ENCODE peak calls at places on chromosomes 12 and 14, in eight cellular contexts. One of them, this sample, is unnamed.

GRCh38 chr14:105173901-105174894 is 5.6 kb upstream of the JAG2 start:
- DNase-seq in breast epithelium: no peak
- DNase-seq in IMR-90: no peak
- DNase-seq in fibroblast of mammary gland: no peak
- DNase-seq in kidney: no peak
- DNase-seq in cardiac fibroblast: no peak
- DNase-seq in AG04450: no peak
- DNase-seq in AG04449: no peak
- DNase-seq in this sample: no peak

GRCh38 chr14:38808734-38809455 is 294.1 kb downstream of the SEC23A start:
- DNase-seq in cardiac fibroblast: no peak
- DNase-seq in IMR-90: no peak
- DNase-seq in kidney: peak
- DNase-seq in fibroblast of mammary gland: no peak
- DNase-seq in breast epithelium: no peak
- DNase-seq in AG04450: no peak
- DNase-seq in AG04449: no peak
- DNase-seq in this sample: no peak

GRCh38 chr14:58808828-58809227 is 171.1 kb downstream of the DACT1 start:
- DNase-seq in breast epithelium: no peak
- DNase-seq in IMR-90: peak
- DNase-seq in AG04449: no peak
- DNase-seq in kidney: no peak
- DNase-seq in AG04450: no peak
- DNase-seq in cardiac fibroblast: peak
- DNase-seq in fibroblast of mammary gland: peak
- DNase-seq in this sample: no peak

GRCh38 chr12:130372936-130373335 is 35.2 kb downstream of the PIWIL1 start:
- DNase-seq in AG04450: no peak
- DNase-seq in fibroblast of mammary gland: no peak
- DNase-seq in kidney: no peak
- DNase-seq in cardiac fibroblast: no peak
- DNase-seq in IMR-90: no peak
- DNase-seq in breast epithelium: no peak
- DNase-seq in AG04449: no peak
- DNase-seq in this sample: no peak

GRCh38 chr14:30209136-30209535 is 281.5 kb upstream of the PRKD1 start:
- DNase-seq in AG04449: no peak
- DNase-seq in AG04450: no peak
- DNase-seq in kidney: no peak
- DNase-seq in IMR-90: no peak
- DNase-seq in fibroblast of mammary gland: no peak
- DNase-seq in cardiac fibroblast: no peak
- DNase-seq in breast epithelium: no peak
- DNase-seq in this sample: no peak

GRCh38 chr14:102424520-102424919 is 61.8 kb downstream of the TECPR2 start:
- DNase-seq in kidney: no peak
- DNase-seq in breast epithelium: no peak
- DNase-seq in IMR-90: no peak
- DNase-seq in AG04449: no peak
- DNase-seq in cardiac fibroblast: no peak
- DNase-seq in fibroblast of mammary gland: no peak
- DNase-seq in AG04450: no peak
- DNase-seq in this sample: no peak

GRCh38 chr12:12016284-12017100 is 54.2 kb upstream of the BCL2L14 start:
- DNase-seq in IMR-90: no peak
- DNase-seq in AG04450: no peak
- DNase-seq in AG04449: no peak
- DNase-seq in kidney: no peak
- DNase-seq in fibroblast of mammary gland: no peak
- DNase-seq in breast epithelium: no peak
- DNase-seq in cardiac fibroblast: peak
- DNase-seq in this sample: no peak

GRCh38 chr12:130879781-130880389 is 8.0 kb downstream of the RAN start:
- DNase-seq in AG04450: no peak
- DNase-seq in cardiac fibroblast: no peak
- DNase-seq in breast epithelium: no peak
- DNase-seq in IMR-90: no peak
- DNase-seq in AG04449: no peak
- DNase-seq in fibroblast of mammary gland: no peak
- DNase-seq in kidney: no peak
- DNase-seq in this sample: no peak

GRCh38 chr14:30551460-30551859 is 7.5 kb upstream of the G2E3 start:
- DNase-seq in IMR-90: peak
- DNase-seq in kidney: no peak
- DNase-seq in AG04449: no peak
- DNase-seq in AG04450: no peak
- DNase-seq in breast epithelium: no peak
- DNase-seq in cardiac fibroblast: no peak
- DNase-seq in fibroblast of mammary gland: no peak
- DNase-seq in this sample: no peak

GRCh38 chr14:75445958-75446357 is 18.1 kb downstream of the JDP2 start:
- DNase-seq in cardiac fibroblast: no peak
- DNase-seq in AG04449: no peak
- DNase-seq in kidney: no peak
- DNase-seq in breast epithelium: no peak
- DNase-seq in AG04450: no peak
- DNase-seq in fibroblast of mammary gland: peak
- DNase-seq in IMR-90: no peak
- DNase-seq in this sample: no peak

GRCh38 chr14:64764641-64765520 is 60.7 kb downstream of the PLEKHG3 start:
- DNase-seq in IMR-90: peak
- DNase-seq in fibroblast of mammary gland: peak
- DNase-seq in kidney: peak
- DNase-seq in AG04449: no peak
- DNase-seq in cardiac fibroblast: peak
- DNase-seq in breast epithelium: no peak
- DNase-seq in AG04450: peak
- DNase-seq in this sample: peak

GRCh38 chr14:96938946-96939345 is 141.8 kb downstream of the VRK1 start:
- DNase-seq in AG04450: no peak
- DNase-seq in IMR-90: no peak
- DNase-seq in kidney: no peak
- DNase-seq in breast epithelium: no peak
- DNase-seq in fibroblast of mammary gland: no peak
- DNase-seq in AG04449: no peak
- DNase-seq in cardiac fibroblast: no peak
- DNase-seq in this sample: no peak
- TF ChIP-seq CTCF in AG04450: no peak
- TF ChIP-seq CTCF in IMR-90: no peak
- TF ChIP-seq CTCF in kidney: no peak
- TF ChIP-seq CTCF in breast epithelium: no peak
- TF ChIP-seq CTCF in fibroblast of mammary gland: peak
- TF ChIP-seq CTCF in AG04449: no peak
- TF ChIP-seq CTCF in cardiac fibroblast: peak
- TF ChIP-seq CTCF in this sample: peak

DNA sequence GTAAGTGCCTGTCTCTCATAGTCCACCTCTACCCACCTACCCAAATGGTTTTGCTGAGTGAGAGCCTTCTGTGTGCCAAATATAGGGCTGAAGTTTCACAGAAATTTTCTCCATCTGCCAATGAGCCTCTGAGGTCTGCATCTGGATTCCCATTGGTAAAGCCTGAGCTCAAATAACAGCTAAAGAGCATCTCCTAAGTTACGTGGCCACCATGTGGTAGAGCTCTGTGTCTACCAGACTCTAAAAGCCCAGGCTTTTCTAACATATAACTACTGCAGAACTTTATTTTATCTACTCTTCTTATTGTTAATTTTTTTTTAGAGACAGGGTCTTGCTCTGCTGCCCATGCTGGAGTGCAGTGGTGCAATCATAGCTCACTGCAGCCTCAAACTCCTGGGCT is 16.0 kb downstream of the AMDHD1 start:
- DNase-seq in AG04449: no peak
- DNase-seq in fibroblast of mammary gland: peak
- DNase-seq in kidney: no peak
- DNase-seq in breast epithelium: no peak
- DNase-seq in IMR-90: peak
- DNase-seq in cardiac fibroblast: peak
- DNase-seq in AG04450: no peak
- DNase-seq in this sample: no peak
- TF ChIP-seq CTCF in AG04449: no peak
- TF ChIP-seq CTCF in fibroblast of mammary gland: no peak
- TF ChIP-seq CTCF in kidney: no peak
- TF ChIP-seq CTCF in breast epithelium: no peak
- TF ChIP-seq CTCF in IMR-90: no peak
- TF ChIP-seq CTCF in cardiac fibroblast: peak
- TF ChIP-seq CTCF in AG04450: peak
- TF ChIP-seq CTCF in this sample: peak

DNA sequence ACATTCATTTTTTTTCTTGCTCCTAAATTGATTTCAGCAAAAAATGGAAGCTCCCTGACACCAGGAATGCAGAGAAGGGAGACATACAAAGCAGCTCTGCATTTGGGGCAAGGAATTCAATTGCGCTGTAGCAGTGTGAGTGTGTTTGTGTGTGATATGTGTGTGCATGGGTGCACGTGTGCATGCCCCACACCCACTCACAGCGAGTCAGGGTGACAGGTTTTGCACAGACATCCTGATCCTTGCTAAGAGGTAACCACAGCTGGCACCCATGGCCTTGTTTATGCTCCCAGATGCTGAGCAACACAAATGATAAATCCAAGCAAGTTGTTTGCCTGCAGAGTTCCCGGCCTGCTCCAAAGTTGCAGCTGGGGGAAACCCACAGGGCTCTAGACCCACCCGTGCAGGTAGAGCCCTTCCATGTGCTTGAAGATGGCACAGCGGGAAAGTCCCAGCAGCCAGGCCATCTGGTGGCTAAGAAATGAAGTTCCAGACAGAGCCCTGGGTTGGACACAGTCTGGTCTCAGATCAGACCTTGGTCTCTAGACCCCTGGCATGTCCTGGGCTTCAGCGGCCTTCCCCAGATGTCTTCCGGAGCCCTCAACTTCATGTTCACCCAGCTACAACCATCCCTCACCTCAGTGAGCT is 25.8 kb upstream of the BDKRB2 start:
- DNase-seq in fibroblast of mammary gland: peak
- DNase-seq in AG04449: no peak
- DNase-seq in AG04450: no peak
- DNase-seq in cardiac fibroblast: no peak
- DNase-seq in kidney: peak
- DNase-seq in breast epithelium: no peak
- DNase-seq in IMR-90: peak
- DNase-seq in this sample: no peak
- TF ChIP-seq CTCF in fibroblast of mammary gland: no peak
- TF ChIP-seq CTCF in AG04449: no peak
- TF ChIP-seq CTCF in AG04450: peak
- TF ChIP-seq CTCF in cardiac fibroblast: no peak
- TF ChIP-seq CTCF in kidney: no peak
- TF ChIP-seq CTCF in breast epithelium: no peak
- TF ChIP-seq CTCF in IMR-90: no peak
- TF ChIP-seq CTCF in this sample: peak

DNA sequence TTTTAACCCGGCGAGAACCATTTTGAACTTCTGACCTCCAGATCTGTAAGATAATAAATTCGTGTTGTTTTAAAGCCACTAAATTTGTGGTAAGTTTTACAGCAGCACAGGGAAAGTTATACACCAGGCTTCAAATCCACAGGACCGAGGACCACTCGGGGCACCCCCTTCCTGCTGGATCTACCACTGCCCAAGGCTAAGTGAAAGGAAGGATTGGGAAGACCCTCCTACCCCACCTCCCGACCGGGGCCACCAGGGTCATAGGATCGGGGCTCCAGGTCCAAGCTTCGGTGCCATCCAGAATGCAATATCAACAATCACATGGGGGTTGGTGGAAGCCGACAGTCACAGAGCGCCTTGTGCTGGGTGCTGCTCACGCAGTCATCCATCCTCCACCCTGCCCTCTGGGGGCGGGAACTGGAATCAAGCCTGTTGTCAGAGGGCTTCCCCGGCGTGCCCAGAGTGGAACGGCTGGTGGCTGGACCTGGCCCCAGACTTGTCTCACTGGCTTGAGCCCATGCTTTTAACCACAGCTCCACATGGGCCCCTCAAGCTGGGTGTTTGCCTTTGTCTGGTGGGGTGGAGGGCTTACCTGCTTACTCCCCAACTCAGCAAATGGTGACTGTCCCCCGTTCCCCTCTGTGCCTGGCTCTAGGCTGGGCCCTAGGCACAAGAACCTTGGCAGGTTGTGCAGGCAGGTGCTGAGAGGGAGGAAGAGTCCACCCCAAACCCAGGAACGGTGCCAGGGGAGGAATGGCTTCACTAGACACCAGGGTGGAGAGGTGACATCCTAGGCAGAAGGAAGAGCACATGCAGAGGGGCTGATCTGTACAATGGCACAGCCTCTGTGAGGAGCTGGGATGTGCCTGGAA is 180.3 kb upstream of the RTL1 start:
- DNase-seq in AG04450: no peak
- DNase-seq in fibroblast of mammary gland: no peak
- DNase-seq in AG04449: no peak
- DNase-seq in IMR-90: no peak
- DNase-seq in breast epithelium: no peak
- DNase-seq in cardiac fibroblast: no peak
- DNase-seq in kidney: no peak
- DNase-seq in this sample: no peak
- TF ChIP-seq CTCF in AG04450: no peak
- TF ChIP-seq CTCF in fibroblast of mammary gland: peak
- TF ChIP-seq CTCF in AG04449: peak
- TF ChIP-seq CTCF in IMR-90: peak
- TF ChIP-seq CTCF in breast epithelium: no peak
- TF ChIP-seq CTCF in cardiac fibroblast: no peak
- TF ChIP-seq CTCF in kidney: no peak
- TF ChIP-seq CTCF in this sample: peak

GRCh38 chr12:113889806-113890581 is 76.1 kb downstream of the RBM19 start:
- DNase-seq in kidney: no peak
- DNase-seq in IMR-90: no peak
- DNase-seq in fibroblast of mammary gland: no peak
- DNase-seq in AG04449: no peak
- DNase-seq in cardiac fibroblast: no peak
- DNase-seq in AG04450: no peak
- DNase-seq in breast epithelium: no peak
- DNase-seq in this sample: no peak

GRCh38 chr12:113888435-113888834 is 77.7 kb downstream of the RBM19 start:
- DNase-seq in cardiac fibroblast: no peak
- DNase-seq in AG04450: no peak
- DNase-seq in kidney: no peak
- DNase-seq in AG04449: no peak
- DNase-seq in fibroblast of mammary gland: no peak
- DNase-seq in IMR-90: no peak
- DNase-seq in breast epithelium: no peak
- DNase-seq in this sample: no peak

GRCh38 chr12:113891167-113891692 is 74.9 kb downstream of the RBM19 start:
- DNase-seq in AG04450: no peak
- DNase-seq in IMR-90: no peak
- DNase-seq in cardiac fibroblast: no peak
- DNase-seq in breast epithelium: no peak
- DNase-seq in kidney: no peak
- DNase-seq in AG04449: no peak
- DNase-seq in fibroblast of mammary gland: no peak
- DNase-seq in this sample: no peak

GRCh38 chr12:113887906-113888305 is 78.2 kb downstream of the RBM19 start:
- DNase-seq in AG04450: no peak
- DNase-seq in IMR-90: no peak
- DNase-seq in AG04449: no peak
- DNase-seq in breast epithelium: no peak
- DNase-seq in kidney: no peak
- DNase-seq in fibroblast of mammary gland: no peak
- DNase-seq in cardiac fibroblast: no peak
- DNase-seq in this sample: no peak

GRCh38 chr12:113889076-113889475 is 77.0 kb downstream of the RBM19 start:
- DNase-seq in AG04450: no peak
- DNase-seq in breast epithelium: no peak
- DNase-seq in AG04449: no peak
- DNase-seq in kidney: no peak
- DNase-seq in IMR-90: peak
- DNase-seq in fibroblast of mammary gland: peak
- DNase-seq in cardiac fibroblast: no peak
- DNase-seq in this sample: no peak
- TF ChIP-seq CTCF in AG04450: no peak
- TF ChIP-seq CTCF in breast epithelium: no peak
- TF ChIP-seq CTCF in AG04449: peak
- TF ChIP-seq CTCF in kidney: no peak
- TF ChIP-seq CTCF in IMR-90: peak
- TF ChIP-seq CTCF in fibroblast of mammary gland: no peak
- TF ChIP-seq CTCF in cardiac fibroblast: no peak
- TF ChIP-seq CTCF in this sample: peak